ENCODE peak calls at places on chromosomes 1 and 21, in seven cellular contexts. One of them, this sample, is unnamed.

GRCh38 chr1:110476028-110476765 is 25.2 kb downstream of the PROK1 start:
- DNase-seq in dermis blood vessel endothelial cell: peak
- DNase-seq in activated CD4-positive, CD25-positive, alpha-beta regulatory T cell treated with anti-CD3 and anti-CD28 coated beads, Interleukin-2, amount 50 U/mL, for 72 hours: no peak
- DNase-seq in Ammon's horn: no peak
- DNase-seq in posterior cingulate gyrus: no peak
- DNase-seq in activated CD4-positive, alpha-beta T cell treated with anti-CD3 and anti-CD28 coated beads, Interleukin-2, amount 50 U/mL, for 1 hour: no peak
- DNase-seq in myocyte: no peak
- DNase-seq in this sample: no peak

GRCh38 chr21:39047046-39047445 is 136.2 kb downstream of the PSMG1 start:
- DNase-seq in activated CD4-positive, CD25-positive, alpha-beta regulatory T cell treated with anti-CD3 and anti-CD28 coated beads, Interleukin-2, amount 50 U/mL, for 72 hours: no peak
- DNase-seq in Ammon's horn: no peak
- DNase-seq in posterior cingulate gyrus: no peak
- DNase-seq in dermis blood vessel endothelial cell: no peak
- DNase-seq in activated CD4-positive, alpha-beta T cell treated with anti-CD3 and anti-CD28 coated beads, Interleukin-2, amount 50 U/mL, for 1 hour: no peak
- DNase-seq in myocyte: no peak
- DNase-seq in this sample: no peak

GRCh38 chr1:2545754-2546514 is 10.2 kb upstream of the TNFRSF14 start:
- DNase-seq in activated CD4-positive, alpha-beta T cell treated with anti-CD3 and anti-CD28 coated beads, Interleukin-2, amount 50 U/mL, for 1 hour: peak
- DNase-seq in Ammon's horn: peak
- DNase-seq in activated CD4-positive, CD25-positive, alpha-beta regulatory T cell treated with anti-CD3 and anti-CD28 coated beads, Interleukin-2, amount 50 U/mL, for 72 hours: peak
- DNase-seq in myocyte: no peak
- DNase-seq in dermis blood vessel endothelial cell: peak
- DNase-seq in posterior cingulate gyrus: peak
- DNase-seq in this sample: peak

GRCh38 chr1:226541631-226542622 is 6.6 kb upstream of the STUM start:
- DNase-seq in activated CD4-positive, alpha-beta T cell treated with anti-CD3 and anti-CD28 coated beads, Interleukin-2, amount 50 U/mL, for 1 hour: no peak
- DNase-seq in dermis blood vessel endothelial cell: peak
- DNase-seq in activated CD4-positive, CD25-positive, alpha-beta regulatory T cell treated with anti-CD3 and anti-CD28 coated beads, Interleukin-2, amount 50 U/mL, for 72 hours: no peak
- DNase-seq in posterior cingulate gyrus: no peak
- DNase-seq in Ammon's horn: no peak
- DNase-seq in myocyte: no peak
- DNase-seq in this sample: no peak

GRCh38 chr1:18373882-18374493 is 106.7 kb upstream of the KLHDC7A start:
- DNase-seq in myocyte: no peak
- DNase-seq in posterior cingulate gyrus: no peak
- DNase-seq in activated CD4-positive, alpha-beta T cell treated with anti-CD3 and anti-CD28 coated beads, Interleukin-2, amount 50 U/mL, for 1 hour: no peak
- DNase-seq in dermis blood vessel endothelial cell: no peak
- DNase-seq in Ammon's horn: no peak
- DNase-seq in activated CD4-positive, CD25-positive, alpha-beta regulatory T cell treated with anti-CD3 and anti-CD28 coated beads, Interleukin-2, amount 50 U/mL, for 72 hours: no peak
- DNase-seq in this sample: peak

GRCh38 chr1:31248276-31248675 is 8.6 kb upstream of the NKAIN1 start:
- DNase-seq in posterior cingulate gyrus: no peak
- DNase-seq in activated CD4-positive, CD25-positive, alpha-beta regulatory T cell treated with anti-CD3 and anti-CD28 coated beads, Interleukin-2, amount 50 U/mL, for 72 hours: no peak
- DNase-seq in Ammon's horn: no peak
- DNase-seq in activated CD4-positive, alpha-beta T cell treated with anti-CD3 and anti-CD28 coated beads, Interleukin-2, amount 50 U/mL, for 1 hour: no peak
- DNase-seq in myocyte: no peak
- DNase-seq in dermis blood vessel endothelial cell: no peak
- DNase-seq in this sample: no peak

GRCh38 chr1:154157520-154158306 is 2.8 kb upstream of the NUP210L start:
- DNase-seq in Ammon's horn: peak
- DNase-seq in dermis blood vessel endothelial cell: no peak
- DNase-seq in posterior cingulate gyrus: no peak
- DNase-seq in myocyte: no peak
- DNase-seq in activated CD4-positive, alpha-beta T cell treated with anti-CD3 and anti-CD28 coated beads, Interleukin-2, amount 50 U/mL, for 1 hour: peak
- DNase-seq in activated CD4-positive, CD25-positive, alpha-beta regulatory T cell treated with anti-CD3 and anti-CD28 coated beads, Interleukin-2, amount 50 U/mL, for 72 hours: peak
- DNase-seq in this sample: no peak

GRCh38 chr21:37032877-37033471 is 26.5 kb downstream of the RIPPLY3 start:
- DNase-seq in dermis blood vessel endothelial cell: peak
- DNase-seq in activated CD4-positive, CD25-positive, alpha-beta regulatory T cell treated with anti-CD3 and anti-CD28 coated beads, Interleukin-2, amount 50 U/mL, for 72 hours: no peak
- DNase-seq in Ammon's horn: peak
- DNase-seq in activated CD4-positive, alpha-beta T cell treated with anti-CD3 and anti-CD28 coated beads, Interleukin-2, amount 50 U/mL, for 1 hour: no peak
- DNase-seq in posterior cingulate gyrus: no peak
- DNase-seq in myocyte: peak
- DNase-seq in this sample: no peak

GRCh38 chr21:45796003-45796402 is 152.5 kb downstream of the PCBP3 start:
- DNase-seq in activated CD4-positive, CD25-positive, alpha-beta regulatory T cell treated with anti-CD3 and anti-CD28 coated beads, Interleukin-2, amount 50 U/mL, for 72 hours: no peak
- DNase-seq in myocyte: no peak
- DNase-seq in Ammon's horn: no peak
- DNase-seq in dermis blood vessel endothelial cell: no peak
- DNase-seq in posterior cingulate gyrus: no peak
- DNase-seq in activated CD4-positive, alpha-beta T cell treated with anti-CD3 and anti-CD28 coated beads, Interleukin-2, amount 50 U/mL, for 1 hour: no peak
- DNase-seq in this sample: no peak

GRCh38 chr1:159945483-159946241 is at the start of gene IGSF9:
- DNase-seq in Ammon's horn: peak
- DNase-seq in activated CD4-positive, alpha-beta T cell treated with anti-CD3 and anti-CD28 coated beads, Interleukin-2, amount 50 U/mL, for 1 hour: peak
- DNase-seq in activated CD4-positive, CD25-positive, alpha-beta regulatory T cell treated with anti-CD3 and anti-CD28 coated beads, Interleukin-2, amount 50 U/mL, for 72 hours: no peak
- DNase-seq in dermis blood vessel endothelial cell: peak
- DNase-seq in posterior cingulate gyrus: peak
- DNase-seq in myocyte: peak
- DNase-seq in this sample: peak

This sample was measured in ecto neural progenitor cell.